ENCODE peak calls at places on chromosomes 7 and 10, in nine cellular contexts. H is lower leg skin, G is adrenal gland, Q is body of pancreas, S is right lobe of liver, K is stomach, Y is spleen, D is breast epithelium, U is IMR-90. X is an unnamed sample.

GRCh38 chr7:5421626-5422323 is 1.9 kb downstream of the TNRC18 start:
- DNase-seq in H (peak; percentile 92), G (peak; percentile 65), Q (peak; percentile 58), S (peak; percentile 85), K (peak; percentile 69), Y (peak; percentile 84), D (peak; percentile 54), U (peak; percentile 82), X (peak; percentile 57)

GRCh38 chr7:44664756-44665461 is 58.5 kb downstream of the OGDH start:
- DNase-seq in H (no peak), G (no peak), Q (no peak), S (peak; percentile 21), K (no peak), Y (no peak), D (no peak), U (no peak), X (no peak)

GRCh38 chr10:11144626-11145497 is 127.2 kb downstream of the CELF2 start:
- DNase-seq in H (no peak), G (no peak), Q (no peak), S (no peak), K (no peak), Y (no peak), D (no peak), U (no peak), X (no peak)

GRCh38 chr10:29946953-29947700 is 112.3 kb downstream of the JCAD start:
- DNase-seq in H (peak; percentile 84), G (no peak), Q (peak; percentile 73), S (peak; percentile 72), K (peak; percentile 50), Y (no peak), D (peak; percentile 78), U (peak; percentile 94), X (peak; percentile 47)

GRCh38 chr7:234712-235553 is 42.6 kb downstream of the FAM20C start:
- DNase-seq in H (peak; percentile 95), G (no peak), Q (peak; percentile 57), S (peak; percentile 89), K (peak; percentile 76), Y (no peak), D (peak; percentile 91), U (peak; percentile 71), X (no peak)

GRCh38 chr7:23811540-23811939 is 101.5 kb downstream of the STK31 start:
- DNase-seq in H (no peak), G (no peak), Q (no peak), S (no peak), K (no peak), Y (no peak), D (no peak), U (no peak), X (no peak)

GRCh38 chr7:85023066-85023687 is 163.7 kb downstream of the SEMA3D start:
- DNase-seq in H (no peak), G (peak; percentile 40), Q (peak; percentile 16), S (no peak), K (no peak), Y (no peak), D (no peak), U (peak; percentile 58), X (no peak)

GRCh38 chr7:32479574-32480200 is 10.5 kb downstream of the LSM5 start:
- DNase-seq in H (no peak), G (no peak), Q (peak; percentile 33), S (no peak), K (no peak), Y (no peak), D (no peak), U (peak; percentile 52), X (no peak)

GRCh38 chr7:76424413-76425111 is at the start of gene ZP3:
- DNase-seq in H (no peak), G (no peak), Q (no peak), S (no peak), K (no peak), Y (peak; percentile 21), D (no peak), U (no peak), X (no peak)

GRCh38 chr10:25682203-25682950 is 251.7 kb upstream of the MYO3A start:
- DNase-seq in H (no peak), G (peak; percentile 48), Q (no peak), S (no peak), K (no peak), Y (no peak), D (no peak), U (no peak), X (no peak)

GRCh38 chr10:100000109-100000502 is 9.6 kb downstream of the DNMBP start:
- DNase-seq in H (no peak), G (no peak), Q (no peak), S (no peak), K (no peak), Y (no peak), D (no peak), U (no peak), X (no peak)

GRCh38 chr7:25894002-25894901 is 257.7 kb upstream of the NFE2L3 start:
- DNase-seq in H (no peak), G (peak; percentile 51), Q (peak; percentile 71), S (peak; percentile 64), K (peak; percentile 46), Y (no peak), D (peak; percentile 33), U (no peak), X (no peak)

GRCh38 chr10:88131561-88132139 is 268.2 kb downstream of the PTEN start:
- DNase-seq in H (peak; percentile 87), G (no peak), Q (peak; percentile 94), S (no peak), K (peak; percentile 94), Y (no peak), D (peak; percentile 96), U (no peak), X (peak; percentile 38)

GRCh38 chr7:106111671-106112117 is 418 bp downstream of the SYPL1 start:
- DNase-seq in H (no peak), G (peak; percentile 73), Q (no peak), S (peak; percentile 87), K (peak; percentile 80), Y (peak; percentile 94), D (no peak), U (no peak), X (no peak)

GRCh38 chr7:105261689-105262088 is 127.0 kb downstream of the SRPK2 start:
- DNase-seq in H (no peak), G (no peak), Q (no peak), S (no peak), K (no peak), Y (no peak), D (no peak), U (peak; percentile 35), X (no peak)

GRCh38 chr10:116024479-116024878 is 248.5 kb downstream of the GFRA1 start:
- DNase-seq in H (no peak), G (no peak), Q (no peak), S (no peak), K (no peak), Y (no peak), D (no peak), U (no peak), X (no peak)

GRCh38 chr7:25951414-25952276 is 200.4 kb upstream of the NFE2L3 start:
- DNase-seq in H (peak; percentile 86), G (peak; percentile 32), Q (peak; percentile 46), S (peak; percentile 57), K (no peak), Y (no peak), D (no peak), U (no peak), X (peak; percentile 19)

GRCh38 chr7:16795624-16796023 is 9.2 kb downstream of the AGR2 start:
- DNase-seq in H (no peak), G (no peak), Q (no peak), S (no peak), K (no peak), Y (no peak), D (no peak), U (no peak), X (no peak)

GRCh38 chr7:12066561-12066960 is 144.5 kb upstream of the TMEM106B start:
- DNase-seq in H (no peak), G (no peak), Q (no peak), S (no peak), K (no peak), Y (no peak), D (no peak), U (peak; percentile 21), X (no peak)

GRCh38 chr10:113425596-113425995 is 127.3 kb upstream of the HABP2 start:
- DNase-seq in H (peak; percentile 10), G (no peak), Q (peak; percentile 33), S (no peak), K (no peak), Y (no peak), D (no peak), U (no peak), X (no peak)

GRCh38 chr7:114309729-114310128 is 104.9 kb upstream of the FOXP2 start:
- DNase-seq in H (no peak), G (no peak), Q (no peak), S (no peak), K (no peak), Y (no peak), D (no peak), U (no peak), X (no peak)

GRCh38 chr10:14535497-14536199 is 204.9 kb upstream of the FRMD4A start:
- DNase-seq in H (no peak), G (no peak), Q (no peak), S (peak; percentile 80), K (no peak), Y (no peak), D (no peak), U (no peak), X (no peak)
- TF ChIP-seq POLR2A in H (no peak), G (no peak), Q (no peak), S (no peak), K (no peak), Y (no peak), D (no peak), U (no peak), X (no peak)

GRCh38 chr7:34497153-34497777 is 160.8 kb upstream of the NPSR1 start:
- DNase-seq in H (no peak), G (no peak), Q (no peak), S (no peak), K (no peak), Y (no peak), D (no peak), U (no peak), X (no peak)
- TF ChIP-seq CTCF in H (no peak), G (no peak), Q (no peak), S (no peak), K (no peak), Y (no peak), D (no peak), U (no peak), X (no peak)

DNA sequence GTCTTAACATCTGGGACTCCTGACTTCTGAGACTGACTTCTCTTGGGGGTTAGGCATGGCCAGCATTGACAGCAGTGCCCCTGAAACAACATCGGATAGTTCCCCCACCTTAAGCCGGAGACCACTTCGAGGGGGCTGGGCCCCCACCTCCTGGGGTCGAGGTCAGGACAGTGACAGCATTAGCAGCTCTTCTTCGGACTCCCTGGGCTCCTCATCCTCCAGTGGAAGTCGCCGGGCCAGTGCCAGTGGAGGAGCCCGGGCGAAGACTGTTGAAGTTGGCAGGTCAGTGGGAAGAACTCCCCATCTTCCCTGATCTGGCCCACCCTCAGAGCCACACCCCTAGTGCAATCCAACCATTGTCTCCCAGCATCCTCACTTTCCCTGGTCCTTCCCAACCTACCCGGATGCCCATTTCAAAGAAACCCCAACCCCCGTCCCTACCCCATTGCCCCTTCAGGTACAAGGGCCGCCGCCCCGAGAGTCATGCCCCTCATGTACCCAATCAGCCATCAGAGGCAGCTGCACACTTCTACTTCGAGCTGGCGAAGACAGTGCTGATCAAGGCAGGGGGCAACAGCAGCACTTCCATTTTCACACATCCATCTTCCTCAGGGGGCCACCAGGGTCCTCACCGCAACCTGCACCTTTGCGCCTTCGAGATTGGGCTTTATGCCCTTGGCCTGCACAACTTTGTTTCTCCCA is 12.1 kb downstream of the ZSWIM8 start:
- DNase-seq in H (no peak), G (no peak), Q (no peak), S (no peak), K (no peak), Y (no peak), D (no peak), U (no peak), X (no peak)
- TF ChIP-seq POLR2A in H (no peak), G (no peak), Q (no peak), S (no peak), K (no peak), Y (no peak), D (no peak), U (no peak), X (no peak)

GRCh38 chr7:29567174-29567573 is 3.5 kb downstream of the PRR15 start:
- DNase-seq in H (no peak), G (no peak), Q (no peak), S (no peak), K (no peak), Y (no peak), D (no peak), U (no peak), X (no peak)
- TF ChIP-seq CTCF in H (no peak), G (no peak), Q (no peak), S (no peak), K (no peak), Y (no peak), D (no peak), U (no peak), X (no peak)